ENCODE peak calls at places on chromosomes 16 and 17, in nine cellular contexts. P is IMR-90, U is fibroblast of lung, C is prostate gland, A is neural progenitor cell, W is mucosa of descending colon, L is adrenal gland, O is hepatocyte, M is cardiac muscle cell. K is an unnamed sample.
A peak's percentile ranks its signal among the peaks of the same experiment; 100 is the strongest.

GRCh38 chr17:31251075-31251474 is 46.0 kb downstream of the OMG start:
- DNase-seq in M (peak; percentile 27), W (no peak), P (no peak), A (no peak), U (no peak), L (no peak), C (no peak), O (no peak), K (no peak)

GRCh38 chr16:75695708-75696107 is 5.6 kb downstream of the DUXB start:
- DNase-seq in A (peak; percentile 23), P (no peak), M (no peak), O (no peak), C (no peak), W (no peak), U (no peak), L (no peak), K (no peak)

GRCh38 chr17:33044771-33045170 is 53.1 kb downstream of the SPACA3 start:
- DNase-seq in M (no peak), L (no peak), P (no peak), C (no peak), O (no peak), A (no peak), W (no peak), U (no peak), K (no peak)

GRCh38 chr17:83057793-83058477 is 21.5 kb upstream of the METRNL start:
- DNase-seq in A (peak; percentile 1), O (no peak), W (peak; percentile 14), M (no peak), C (no peak), U (no peak), P (no peak), L (peak; percentile 12), K (no peak)

GRCh38 chr16:11356573-11357331 is 11.5 kb downstream of the RMI2 start:
- DNase-seq in P (peak; percentile 61), C (no peak), O (peak; percentile 83), M (peak; percentile 72), L (no peak), A (peak; percentile 84), W (peak; percentile 83), U (peak; percentile 43), K (no peak)

GRCh38 chr17:82120148-82120547 is 22.1 kb upstream of the FASN start:
- DNase-seq in A (no peak), L (no peak), W (no peak), P (peak; percentile 69), U (peak; percentile 43), O (peak; percentile 8), M (no peak), C (no peak), K (peak; percentile 27)

GRCh38 chr16:49659356-49659755 is 196.6 kb downstream of the ZNF423 start:
- DNase-seq in A (no peak), C (no peak), L (no peak), W (no peak), U (no peak), P (no peak), O (peak; percentile 43), M (no peak), K (no peak)

GRCh38 chr16:57498031-57498430 is 11.7 kb upstream of the DOK4 start:
- DNase-seq in U (no peak), C (no peak), M (no peak), P (no peak), O (no peak), L (no peak), W (no peak), A (no peak), K (no peak)

GRCh38 chr16:24442631-24443030 is 96.7 kb upstream of the RBBP6 start:
- DNase-seq in M (no peak), A (no peak), C (no peak), U (no peak), W (no peak), O (no peak), L (no peak), P (no peak), K (no peak)

GRCh38 chr17:7133424-7133823 is 18.8 kb upstream of the ASGR2 start:
- DNase-seq in P (no peak), W (no peak), L (peak; percentile 33), A (peak; percentile 79), U (no peak), O (peak; percentile 43), M (peak; percentile 17), C (no peak), K (no peak)

GRCh38 chr17:37219876-37220608 is 155.7 kb upstream of the C17orf78 start:
- DNase-seq in P (no peak), O (no peak), L (no peak), A (peak; percentile 28), M (no peak), U (no peak), C (no peak), W (no peak), K (no peak)

GRCh38 chr16:397736-398332 is 835 bp downstream of the NME4 start:
- DNase-seq in O (peak; percentile 89), A (peak; percentile 91), C (peak; percentile 82), U (peak; percentile 61), M (peak; percentile 76), P (peak; percentile 61), W (peak; percentile 78), L (peak; percentile 89), K (peak; percentile 28)

GRCh38 chr17:68197997-68198930 is 49.6 kb upstream of the AMZ2 start:
- DNase-seq in W (peak; percentile 43), A (peak; percentile 16), U (no peak), C (no peak), L (no peak), P (no peak), M (no peak), O (peak; percentile 39), K (peak; percentile 21)

GRCh38 chr17:60529806-60530205 is 3.8 kb upstream of the APPBP2 start:
- DNase-seq in M (no peak), O (no peak), A (no peak), U (no peak), P (peak; percentile 26), L (no peak), W (no peak), C (no peak), K (peak; percentile 71)

GRCh38 chr17:63961355-63962207 is 11.1 kb downstream of the SCN4A start:
- DNase-seq in P (peak; percentile 53), W (peak; percentile 63), L (peak; percentile 86), C (no peak), U (peak; percentile 41), A (peak; percentile 98), O (peak; percentile 80), M (peak; percentile 90), K (peak; percentile 59)

GRCh38 chr17:50817142-50817751 is 18.1 kb upstream of the WFIKKN2 start:
- DNase-seq in O (peak; percentile 48), A (peak; percentile 76), W (peak; percentile 71), U (no peak), P (no peak), M (peak; percentile 46), C (no peak), L (no peak), K (no peak)

GRCh38 chr16:50195276-50195675 is 42.2 kb downstream of the TENT4B start:
- DNase-seq in L (no peak), A (no peak), U (peak; percentile 69), O (no peak), P (peak; percentile 72), W (no peak), C (no peak), M (peak; percentile 23), K (peak; percentile 81)

GRCh38 chr17:75639771-75640555 is 6.7 kb downstream of the SMIM5 start:
- DNase-seq in A (no peak), L (no peak), C (peak; percentile 74), W (peak; percentile 82), P (no peak), U (no peak), O (peak; percentile 62), M (no peak), K (peak; percentile 37)

GRCh38 chr16:19105891-19106624 is 7.7 kb upstream of the ITPRIPL2 start:
- DNase-seq in U (peak; percentile 47), W (no peak), A (no peak), C (no peak), O (no peak), L (no peak), P (peak; percentile 34), M (no peak), K (no peak)

GRCh38 chr16:53549970-53550406 is 47.0 kb upstream of the AKTIP start:
- DNase-seq in C (peak; percentile 80), P (peak; percentile 82), U (peak; percentile 68), M (peak; percentile 93), O (peak; percentile 90), L (peak; percentile 66), A (peak; percentile 84), W (peak; percentile 46), K (peak; percentile 62)

GRCh38 chr17:38427160-38427949 is 909 bp upstream of the ARHGAP23 start:
- DNase-seq in P (no peak), W (no peak), L (no peak), M (no peak), U (no peak), O (no peak), C (no peak), A (no peak), K (no peak)

GRCh38 chr16:73047536-73048291 is at the start of gene ZFHX3:
- DNase-seq in P (peak; percentile 49), A (peak; percentile 89), W (peak; percentile 83), L (peak; percentile 77), M (peak; percentile 65), C (peak; percentile 78), O (peak; percentile 83), U (peak; percentile 66), K (peak; percentile 33)
- TF ChIP-seq CTCF in P (peak; percentile 29), A (peak; percentile 20), W (no peak), L (no peak), M (no peak), C (peak; percentile 29), O (peak; percentile 39), U (peak; percentile 10), K (peak; percentile 30)

GRCh38 chr16:31715915-31716314 is 157.7 kb upstream of the ZNF267 start:
- DNase-seq in C (no peak), W (no peak), P (no peak), M (no peak), L (no peak), U (no peak), A (no peak), O (no peak), K (no peak)
- H3K4me3 ChIP-seq in C (no peak overlapping the region), W (no peak overlapping the region), P (no peak overlapping the region), M (no peak overlapping the region), L (no peak overlapping the region), U (no peak overlapping the region), A (no peak overlapping the region), O (no peak overlapping the region), K (no peak overlapping the region)

DNA sequence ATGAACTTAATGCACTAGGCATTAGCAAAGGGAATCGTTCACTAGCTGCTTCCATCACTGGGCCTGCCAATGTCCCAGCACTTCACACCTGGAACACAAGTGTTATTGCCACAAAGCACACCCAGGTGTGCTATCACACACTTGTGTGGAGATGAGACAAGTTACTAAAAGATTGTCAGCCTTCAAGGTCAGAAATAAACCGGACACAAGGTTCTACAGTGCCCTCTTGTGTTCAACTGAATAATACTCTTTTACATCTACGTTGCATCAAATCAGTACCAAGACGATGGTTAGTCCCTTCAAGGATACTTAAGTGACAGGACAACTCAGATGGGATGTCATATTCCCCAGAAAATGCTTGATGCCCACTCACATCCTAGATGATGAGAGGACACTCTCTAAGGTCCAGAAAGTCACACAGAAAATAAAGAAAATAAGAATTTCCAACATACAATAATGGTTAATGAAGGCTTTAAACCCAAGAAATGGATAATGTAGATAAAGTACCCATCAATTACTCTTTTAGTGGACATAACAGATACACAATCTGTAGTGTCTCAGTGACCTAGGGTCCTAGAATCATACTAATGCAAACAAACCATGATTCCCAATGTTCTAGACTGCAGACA is 16.4 kb upstream of the GLG1 start:
- DNase-seq in U (peak; percentile 35), C (no peak), L (no peak), M (peak; percentile 64), O (peak; percentile 73), W (no peak), P (peak; percentile 68), A (peak; percentile 43), K (peak; percentile 60)
- H3K36me3 ChIP-seq in U (peaks cover 9% of the 10 kb centered on the region), C (no peaks in the 10 kb centered on the region), L (peaks cover 49% of the 10 kb centered on the region), M (peaks cover 30% of the 10 kb centered on the region), O (no peaks in the 10 kb centered on the region), W (peaks cover 5% of the 10 kb centered on the region), P (peaks cover 28% of the 10 kb centered on the region), A (peaks cover 18% of the 10 kb centered on the region), K (peaks cover 16% of the 10 kb centered on the region)

GRCh38 chr17:80970762-80971703 is 20.6 kb upstream of the CHMP6 start:
- DNase-seq in O (no peak), U (peak; percentile 11), C (no peak), P (no peak), W (peak; percentile 18), M (no peak), A (no peak), L (no peak), K (no peak)
- TF ChIP-seq CTCF in O (no peak), U (no peak), C (no peak), P (no peak), W (no peak), M (no peak), A (no peak), L (no peak), K (no peak)